ENCODE peak calls at places on chromosomes 3 and 15, in four cellular contexts. One of them, this sample, is unnamed.

GRCh38 chr3:23518441-23518840 is 287.3 kb upstream of the UBE2E1 start:
- DNase-seq in ELR: no peak
- DNase-seq in AG08396: no peak
- DNase-seq in NCI-H1092 treated with DMSO at 0.1 percent for 48 hours: no peak
- DNase-seq in this sample: no peak

GRCh38 chr3:148330486-148330885 is 367.2 kb upstream of the AGTR1 start:
- DNase-seq in ELR: no peak
- DNase-seq in AG08396: no peak
- DNase-seq in NCI-H1092 treated with DMSO at 0.1 percent for 48 hours: peak; percentile 11
- DNase-seq in this sample: no peak

GRCh38 chr3:97863025-97863424 is 41.2 kb downstream of the CRYBG3 start:
- DNase-seq in NCI-H1092 treated with DMSO at 0.1 percent for 48 hours: no peak
- DNase-seq in AG08396: no peak
- DNase-seq in ELR: peak; percentile 57
- DNase-seq in this sample: no peak

GRCh38 chr3:181703701-181704420 is 7.9 kb upstream of the SOX2 start:
- DNase-seq in ELR: no peak
- DNase-seq in NCI-H1092 treated with DMSO at 0.1 percent for 48 hours: no peak
- DNase-seq in AG08396: no peak
- DNase-seq in this sample: no peak

GRCh38 chr3:59432676-59433075 is 382.9 kb upstream of the CFAP20DC start:
- DNase-seq in AG08396: no peak
- DNase-seq in NCI-H1092 treated with DMSO at 0.1 percent for 48 hours: no peak
- DNase-seq in ELR: peak; percentile 1
- DNase-seq in this sample: no peak

GRCh38 chr3:184590795-184591194 is 29.2 kb downstream of the EPHB3 start:
- DNase-seq in NCI-H1092 treated with DMSO at 0.1 percent for 48 hours: peak; percentile 14
- DNase-seq in AG08396: no peak
- DNase-seq in ELR: no peak
- DNase-seq in this sample: no peak

GRCh38 chr3:126459763-126460127 is 15.9 kb downstream of the ZXDC start:
- DNase-seq in NCI-H1092 treated with DMSO at 0.1 percent for 48 hours: no peak
- DNase-seq in ELR: no peak
- DNase-seq in AG08396: no peak
- DNase-seq in this sample: no peak

GRCh38 chr3:29331830-29332637 is 51.2 kb downstream of the RBMS3 start:
- DNase-seq in ELR: peak; percentile 14
- DNase-seq in AG08396: no peak
- DNase-seq in NCI-H1092 treated with DMSO at 0.1 percent for 48 hours: no peak
- DNase-seq in this sample: no peak

GRCh38 chr15:76059320-76060097 is at the start of gene TMEM266:
- DNase-seq in NCI-H1092 treated with DMSO at 0.1 percent for 48 hours: peak; percentile 34
- DNase-seq in ELR: peak; percentile 47
- DNase-seq in AG08396: peak; percentile 80
- DNase-seq in this sample: no peak

GRCh38 chr3:120449701-120450216 is 1.0 kb downstream of the FSTL1 start:
- DNase-seq in AG08396: peak; percentile 77
- DNase-seq in NCI-H1092 treated with DMSO at 0.1 percent for 48 hours: no peak
- DNase-seq in ELR: peak; percentile 56
- DNase-seq in this sample: peak; percentile 82

GRCh38 chr3:60490992-60491391 is 760.3 kb downstream of the FHIT start:
- DNase-seq in NCI-H1092 treated with DMSO at 0.1 percent for 48 hours: no peak
- DNase-seq in ELR: no peak
- DNase-seq in AG08396: no peak
- DNase-seq in this sample: no peak

GRCh38 chr3:155007729-155008128 is 72.4 kb upstream of the MME start:
- DNase-seq in ELR: no peak
- DNase-seq in AG08396: no peak
- DNase-seq in NCI-H1092 treated with DMSO at 0.1 percent for 48 hours: no peak
- DNase-seq in this sample: no peak

GRCh38 chr15:45134682-45135604 is 5.1 kb downstream of the DUOX1 start:
- DNase-seq in NCI-H1092 treated with DMSO at 0.1 percent for 48 hours: no peak
- DNase-seq in ELR: no peak
- DNase-seq in AG08396: no peak
- DNase-seq in this sample: no peak

GRCh38 chr15:54197995-54198394 is 219.8 kb downstream of the UNC13C start:
- DNase-seq in NCI-H1092 treated with DMSO at 0.1 percent for 48 hours: no peak
- DNase-seq in AG08396: no peak
- DNase-seq in ELR: no peak
- DNase-seq in this sample: no peak

GRCh38 chr3:25397150-25397549 is 30.9 kb upstream of the RARB start:
- DNase-seq in AG08396: no peak
- DNase-seq in NCI-H1092 treated with DMSO at 0.1 percent for 48 hours: no peak
- DNase-seq in ELR: no peak
- DNase-seq in this sample: no peak

GRCh38 chr15:29672923-29673809 is 149.1 kb downstream of the TJP1 start:
- DNase-seq in NCI-H1092 treated with DMSO at 0.1 percent for 48 hours: no peak
- DNase-seq in AG08396: no peak
- DNase-seq in ELR: peak; percentile 56
- DNase-seq in this sample: no peak

GRCh38 chr3:52845691-52846426 is 11.0 kb upstream of the MUSTN1 start:
- DNase-seq in NCI-H1092 treated with DMSO at 0.1 percent for 48 hours: no peak
- DNase-seq in ELR: no peak
- DNase-seq in AG08396: no peak
- DNase-seq in this sample: no peak

GRCh38 chr3:143771939-143772338 is 76.3 kb downstream of the SLC9A9 start:
- DNase-seq in AG08396: no peak
- DNase-seq in NCI-H1092 treated with DMSO at 0.1 percent for 48 hours: no peak
- DNase-seq in ELR: no peak
- DNase-seq in this sample: no peak

GRCh38 chr3:51646091-51646490 is 25.0 kb upstream of the TEX264 start:
- DNase-seq in NCI-H1092 treated with DMSO at 0.1 percent for 48 hours: no peak
- DNase-seq in ELR: no peak
- DNase-seq in AG08396: no peak
- DNase-seq in this sample: no peak

GRCh38 chr3:45706133-45706808 is 17.1 kb downstream of the SACM1L start:
- DNase-seq in AG08396: no peak
- DNase-seq in NCI-H1092 treated with DMSO at 0.1 percent for 48 hours: no peak
- DNase-seq in ELR: no peak
- DNase-seq in this sample: no peak

GRCh38 chr3:117661636-117662095 is 952.1 kb downstream of the TUSC7 start:
- DNase-seq in AG08396: peak; percentile 16
- DNase-seq in ELR: peak; percentile 78
- DNase-seq in NCI-H1092 treated with DMSO at 0.1 percent for 48 hours: no peak
- DNase-seq in this sample: peak; percentile 21

This sample was measured in stromal cell of bone marrow.